ENCODE peak calls at places on chromosome 9, in seven cellular contexts. One of them, this sample, is unnamed.

GRCh38 chr9:85171163-85171562 is 501.6 kb downstream of the NTRK2 start:
- DNase-seq in posterior cingulate gyrus: no peak
- DNase-seq in stomach: no peak
- DNase-seq in lower lobe of right lung: no peak
- DNase-seq in activated gamma-delta T cell: no peak
- DNase-seq in ACHN: no peak
- DNase-seq in central memory CD4-positive, alpha-beta T cell: no peak
- DNase-seq in this sample: no peak

GRCh38 chr9:98974106-98974505 is 30.4 kb downstream of the COL15A1 start:
- DNase-seq in central memory CD4-positive, alpha-beta T cell: no peak
- DNase-seq in ACHN: no peak
- DNase-seq in activated gamma-delta T cell: no peak
- DNase-seq in lower lobe of right lung: no peak
- DNase-seq in stomach: no peak
- DNase-seq in posterior cingulate gyrus: no peak
- DNase-seq in this sample: no peak

GRCh38 chr9:138053321-138053868 is 175.8 kb downstream of the CACNA1B start:
- DNase-seq in stomach: peak
- DNase-seq in ACHN: no peak
- DNase-seq in activated gamma-delta T cell: no peak
- DNase-seq in central memory CD4-positive, alpha-beta T cell: no peak
- DNase-seq in lower lobe of right lung: peak
- DNase-seq in posterior cingulate gyrus: no peak
- DNase-seq in this sample: no peak

GRCh38 chr9:96031366-96031824 is 155.9 kb downstream of the ERCC6L2 start:
- DNase-seq in activated gamma-delta T cell: no peak
- DNase-seq in stomach: peak
- DNase-seq in central memory CD4-positive, alpha-beta T cell: no peak
- DNase-seq in ACHN: no peak
- DNase-seq in posterior cingulate gyrus: no peak
- DNase-seq in lower lobe of right lung: no peak
- DNase-seq in this sample: no peak

GRCh38 chr9:95204710-95205109 is 112.8 kb downstream of the FANCC start:
- DNase-seq in ACHN: no peak
- DNase-seq in posterior cingulate gyrus: no peak
- DNase-seq in activated gamma-delta T cell: no peak
- DNase-seq in lower lobe of right lung: no peak
- DNase-seq in central memory CD4-positive, alpha-beta T cell: no peak
- DNase-seq in stomach: no peak
- DNase-seq in this sample: no peak

GRCh38 chr9:93148721-93149120 is 14.7 kb upstream of the NINJ1 start:
- DNase-seq in posterior cingulate gyrus: no peak
- DNase-seq in central memory CD4-positive, alpha-beta T cell: no peak
- DNase-seq in stomach: no peak
- DNase-seq in ACHN: no peak
- DNase-seq in activated gamma-delta T cell: no peak
- DNase-seq in lower lobe of right lung: no peak
- DNase-seq in this sample: no peak

GRCh38 chr9:101035098-101035497 is 6.6 kb downstream of the PLPPR1 start:
- DNase-seq in central memory CD4-positive, alpha-beta T cell: no peak
- DNase-seq in lower lobe of right lung: no peak
- DNase-seq in stomach: no peak
- DNase-seq in ACHN: no peak
- DNase-seq in activated gamma-delta T cell: no peak
- DNase-seq in posterior cingulate gyrus: no peak
- DNase-seq in this sample: no peak

GRCh38 chr9:75451045-75451444 is 362.7 kb downstream of the OSTF1 start:
- DNase-seq in activated gamma-delta T cell: no peak
- DNase-seq in stomach: no peak
- DNase-seq in lower lobe of right lung: no peak
- DNase-seq in posterior cingulate gyrus: no peak
- DNase-seq in central memory CD4-positive, alpha-beta T cell: no peak
- DNase-seq in ACHN: no peak
- DNase-seq in this sample: no peak

GRCh38 chr9:133813749-133814585 is 75.8 kb upstream of the SARDH start:
- DNase-seq in stomach: no peak
- DNase-seq in posterior cingulate gyrus: no peak
- DNase-seq in activated gamma-delta T cell: no peak
- DNase-seq in central memory CD4-positive, alpha-beta T cell: no peak
- DNase-seq in lower lobe of right lung: no peak
- DNase-seq in ACHN: no peak
- DNase-seq in this sample: no peak

GRCh38 chr9:80061096-80061495 is 489.3 kb downstream of the TLE4 start:
- DNase-seq in activated gamma-delta T cell: no peak
- DNase-seq in central memory CD4-positive, alpha-beta T cell: no peak
- DNase-seq in posterior cingulate gyrus: no peak
- DNase-seq in stomach: no peak
- DNase-seq in ACHN: no peak
- DNase-seq in lower lobe of right lung: no peak
- DNase-seq in this sample: no peak

GRCh38 chr9:19171271-19171670 is 44.0 kb upstream of the PLIN2 start:
- DNase-seq in stomach: no peak
- DNase-seq in ACHN: no peak
- DNase-seq in activated gamma-delta T cell: no peak
- DNase-seq in lower lobe of right lung: no peak
- DNase-seq in posterior cingulate gyrus: no peak
- DNase-seq in central memory CD4-positive, alpha-beta T cell: no peak
- DNase-seq in this sample: no peak

GRCh38 chr9:16121593-16121992 is 568.8 kb downstream of the CCDC171 start:
- DNase-seq in posterior cingulate gyrus: no peak
- DNase-seq in activated gamma-delta T cell: no peak
- DNase-seq in stomach: no peak
- DNase-seq in lower lobe of right lung: no peak
- DNase-seq in central memory CD4-positive, alpha-beta T cell: no peak
- DNase-seq in ACHN: no peak
- DNase-seq in this sample: no peak

GRCh38 chr9:110291921-110292575 is 35.7 kb upstream of the TXN start:
- DNase-seq in posterior cingulate gyrus: no peak
- DNase-seq in activated gamma-delta T cell: no peak
- DNase-seq in ACHN: no peak
- DNase-seq in stomach: no peak
- DNase-seq in lower lobe of right lung: no peak
- DNase-seq in central memory CD4-positive, alpha-beta T cell: no peak
- DNase-seq in this sample: no peak

GRCh38 chr9:119453490-119453911 is 84.3 kb upstream of the BRINP1 start:
- DNase-seq in posterior cingulate gyrus: no peak
- DNase-seq in activated gamma-delta T cell: no peak
- DNase-seq in central memory CD4-positive, alpha-beta T cell: no peak
- DNase-seq in ACHN: peak
- DNase-seq in stomach: no peak
- DNase-seq in lower lobe of right lung: no peak
- DNase-seq in this sample: no peak

GRCh38 chr9:10366171-10366779 is 246.5 kb downstream of the PTPRD start:
- DNase-seq in lower lobe of right lung: no peak
- DNase-seq in posterior cingulate gyrus: no peak
- DNase-seq in activated gamma-delta T cell: no peak
- DNase-seq in ACHN: peak
- DNase-seq in central memory CD4-positive, alpha-beta T cell: no peak
- DNase-seq in stomach: no peak
- DNase-seq in this sample: no peak

GRCh38 chr9:77752566-77752965 is 104.4 kb upstream of the GNA14 start:
- DNase-seq in lower lobe of right lung: no peak
- DNase-seq in posterior cingulate gyrus: no peak
- DNase-seq in central memory CD4-positive, alpha-beta T cell: no peak
- DNase-seq in stomach: no peak
- DNase-seq in ACHN: no peak
- DNase-seq in activated gamma-delta T cell: no peak
- DNase-seq in this sample: no peak

GRCh38 chr9:110081395-110081794 is 126.6 kb downstream of the C9orf152 start:
- DNase-seq in stomach: no peak
- DNase-seq in ACHN: no peak
- DNase-seq in activated gamma-delta T cell: no peak
- DNase-seq in lower lobe of right lung: no peak
- DNase-seq in posterior cingulate gyrus: no peak
- DNase-seq in central memory CD4-positive, alpha-beta T cell: no peak
- DNase-seq in this sample: no peak

GRCh38 chr9:89463986-89464901 is 33.7 kb downstream of the SEMA4D start:
- DNase-seq in posterior cingulate gyrus: no peak
- DNase-seq in stomach: peak
- DNase-seq in lower lobe of right lung: no peak
- DNase-seq in central memory CD4-positive, alpha-beta T cell: peak
- DNase-seq in ACHN: peak
- DNase-seq in activated gamma-delta T cell: no peak
- DNase-seq in this sample: no peak

GRCh38 chr9:116274293-116274692 is 120.7 kb downstream of the PAPPA start:
- DNase-seq in lower lobe of right lung: no peak
- DNase-seq in activated gamma-delta T cell: no peak
- DNase-seq in central memory CD4-positive, alpha-beta T cell: no peak
- DNase-seq in stomach: no peak
- DNase-seq in ACHN: no peak
- DNase-seq in posterior cingulate gyrus: no peak
- DNase-seq in this sample: no peak

GRCh38 chr9:121778252-121779225 is 127.1 kb downstream of the DAB2IP start:
- DNase-seq in ACHN: no peak
- DNase-seq in lower lobe of right lung: no peak
- DNase-seq in posterior cingulate gyrus: no peak
- DNase-seq in activated gamma-delta T cell: no peak
- DNase-seq in stomach: no peak
- DNase-seq in central memory CD4-positive, alpha-beta T cell: no peak
- DNase-seq in this sample: no peak

GRCh38 chr9:134396825-134397224 is 70.6 kb downstream of the RXRA start:
- DNase-seq in ACHN: no peak
- DNase-seq in posterior cingulate gyrus: no peak
- DNase-seq in central memory CD4-positive, alpha-beta T cell: peak
- DNase-seq in lower lobe of right lung: no peak
- DNase-seq in activated gamma-delta T cell: no peak
- DNase-seq in stomach: no peak
- DNase-seq in this sample: no peak

GRCh38 chr9:127418037-127418471 is 6.1 kb upstream of the ZNF79 start:
- DNase-seq in posterior cingulate gyrus: no peak
- DNase-seq in central memory CD4-positive, alpha-beta T cell: peak
- DNase-seq in ACHN: peak
- DNase-seq in activated gamma-delta T cell: no peak
- DNase-seq in stomach: no peak
- DNase-seq in lower lobe of right lung: no peak
- DNase-seq in this sample: no peak

GRCh38 chr9:80994892-80995291 is 694.5 kb downstream of the TLE1 start:
- DNase-seq in stomach: no peak
- DNase-seq in posterior cingulate gyrus: no peak
- DNase-seq in activated gamma-delta T cell: no peak
- DNase-seq in ACHN: no peak
- DNase-seq in central memory CD4-positive, alpha-beta T cell: no peak
- DNase-seq in lower lobe of right lung: no peak
- DNase-seq in this sample: no peak

GRCh38 chr9:976258-976804 is at the start of gene DMRT3:
- DNase-seq in ACHN: no peak
- DNase-seq in activated gamma-delta T cell: no peak
- DNase-seq in lower lobe of right lung: no peak
- DNase-seq in posterior cingulate gyrus: no peak
- DNase-seq in stomach: no peak
- DNase-seq in central memory CD4-positive, alpha-beta T cell: no peak
- DNase-seq in this sample: no peak

GRCh38 chr9:91534374-91534773 is 110.7 kb upstream of the NFIL3 start:
- DNase-seq in posterior cingulate gyrus: no peak
- DNase-seq in ACHN: no peak
- DNase-seq in lower lobe of right lung: no peak
- DNase-seq in central memory CD4-positive, alpha-beta T cell: no peak
- DNase-seq in activated gamma-delta T cell: no peak
- DNase-seq in stomach: no peak
- DNase-seq in this sample: no peak

GRCh38 chr9:132183715-132184114 is 21.9 kb downstream of the NTNG2 start:
- DNase-seq in activated gamma-delta T cell: no peak
- DNase-seq in central memory CD4-positive, alpha-beta T cell: no peak
- DNase-seq in stomach: no peak
- DNase-seq in ACHN: no peak
- DNase-seq in lower lobe of right lung: no peak
- DNase-seq in posterior cingulate gyrus: no peak
- DNase-seq in this sample: no peak

GRCh38 chr9:131404581-131404980 is 10.7 kb downstream of the PRRC2B start:
- DNase-seq in activated gamma-delta T cell: no peak
- DNase-seq in stomach: no peak
- DNase-seq in lower lobe of right lung: no peak
- DNase-seq in ACHN: no peak
- DNase-seq in posterior cingulate gyrus: no peak
- DNase-seq in central memory CD4-positive, alpha-beta T cell: no peak
- DNase-seq in this sample: no peak

GRCh38 chr9:132069046-132069898 is 10.4 kb downstream of the MED27 start:
- DNase-seq in central memory CD4-positive, alpha-beta T cell: no peak
- DNase-seq in posterior cingulate gyrus: no peak
- DNase-seq in activated gamma-delta T cell: no peak
- DNase-seq in lower lobe of right lung: no peak
- DNase-seq in stomach: no peak
- DNase-seq in ACHN: peak
- DNase-seq in this sample: no peak

GRCh38 chr9:6788175-6789016 is 30.6 kb downstream of the KDM4C start:
- DNase-seq in activated gamma-delta T cell: no peak
- DNase-seq in lower lobe of right lung: no peak
- DNase-seq in central memory CD4-positive, alpha-beta T cell: no peak
- DNase-seq in stomach: peak
- DNase-seq in posterior cingulate gyrus: peak
- DNase-seq in ACHN: peak
- DNase-seq in this sample: no peak